ENCODE peak calls at places on chromosomes 4 and X, in six cellular contexts. One of them, this sample, is unnamed.

GRCh38 chrX:41276661-41277506 is 57.1 kb upstream of the DDX3X start:
- DNase-seq in fibroblast of the aortic adventitia: no peak
- DNase-seq in right atrium auricular region: no peak
- DNase-seq in ovary: no peak
- DNase-seq in left lung: no peak
- DNase-seq in mucosa of descending colon: peak; percentile 2
- DNase-seq in this sample: peak; percentile 17

GRCh38 chrX:101764538-101764937 is 104.9 kb upstream of the ARMCX2 start:
- DNase-seq in fibroblast of the aortic adventitia: no peak
- DNase-seq in right atrium auricular region: no peak
- DNase-seq in ovary: no peak
- DNase-seq in left lung: no peak
- DNase-seq in mucosa of descending colon: no peak
- DNase-seq in this sample: no peak

GRCh38 chr4:129140521-129140920 is 44.6 kb downstream of the C4orf33 start:
- DNase-seq in fibroblast of the aortic adventitia: peak; percentile 2
- DNase-seq in right atrium auricular region: no peak
- DNase-seq in ovary: no peak
- DNase-seq in left lung: no peak
- DNase-seq in mucosa of descending colon: no peak
- DNase-seq in this sample: no peak

GRCh38 chrX:104641176-104641575 is 75.2 kb downstream of the IL1RAPL2 start:
- DNase-seq in fibroblast of the aortic adventitia: no peak
- DNase-seq in right atrium auricular region: no peak
- DNase-seq in ovary: no peak
- DNase-seq in left lung: no peak
- DNase-seq in mucosa of descending colon: no peak
- DNase-seq in this sample: no peak

GRCh38 chr4:111930658-111931057 is 214.6 kb upstream of the FAM241A start:
- DNase-seq in fibroblast of the aortic adventitia: no peak
- DNase-seq in right atrium auricular region: no peak
- DNase-seq in ovary: no peak
- DNase-seq in left lung: no peak
- DNase-seq in mucosa of descending colon: no peak
- DNase-seq in this sample: no peak

GRCh38 chrX:113929004-113929403 is 654.9 kb upstream of the HTR2C start:
- DNase-seq in fibroblast of the aortic adventitia: peak; percentile 42
- DNase-seq in right atrium auricular region: no peak
- DNase-seq in ovary: no peak
- DNase-seq in left lung: no peak
- DNase-seq in mucosa of descending colon: peak; percentile 47
- DNase-seq in this sample: peak; percentile 54

GRCh38 chr4:6327220-6327917 is 57.7 kb downstream of the WFS1 start:
- DNase-seq in fibroblast of the aortic adventitia: peak; percentile 68
- DNase-seq in right atrium auricular region: peak; percentile 84
- DNase-seq in ovary: peak; percentile 90
- DNase-seq in left lung: peak; percentile 78
- DNase-seq in mucosa of descending colon: peak; percentile 80
- DNase-seq in this sample: peak; percentile 92

GRCh38 chr4:184534511-184535391 is 60.4 kb upstream of the IRF2 start:
- DNase-seq in fibroblast of the aortic adventitia: peak; percentile 84
- DNase-seq in right atrium auricular region: no peak
- DNase-seq in ovary: no peak
- DNase-seq in left lung: no peak
- DNase-seq in mucosa of descending colon: no peak
- DNase-seq in this sample: no peak

GRCh38 chr4:86980230-86980629 is 45.4 kb downstream of the AFF1 start:
- DNase-seq in fibroblast of the aortic adventitia: no peak
- DNase-seq in right atrium auricular region: no peak
- DNase-seq in ovary: no peak
- DNase-seq in left lung: no peak
- DNase-seq in mucosa of descending colon: no peak
- DNase-seq in this sample: no peak

GRCh38 chr4:24273148-24273547 is 311.2 kb downstream of the DHX15 start:
- DNase-seq in fibroblast of the aortic adventitia: no peak
- DNase-seq in right atrium auricular region: no peak
- DNase-seq in ovary: no peak
- DNase-seq in left lung: no peak
- DNase-seq in mucosa of descending colon: no peak
- DNase-seq in this sample: no peak

GRCh38 chr4:56655209-56655626 is 25.9 kb downstream of the HOPX start:
- DNase-seq in fibroblast of the aortic adventitia: no peak
- DNase-seq in right atrium auricular region: no peak
- DNase-seq in ovary: peak; percentile 42
- DNase-seq in left lung: no peak
- DNase-seq in mucosa of descending colon: peak; percentile 25
- DNase-seq in this sample: peak; percentile 73

GRCh38 chrX:45502396-45502795 is 301.7 kb upstream of the DIPK2B start:
- DNase-seq in fibroblast of the aortic adventitia: no peak
- DNase-seq in right atrium auricular region: no peak
- DNase-seq in ovary: no peak
- DNase-seq in left lung: no peak
- DNase-seq in mucosa of descending colon: no peak
- DNase-seq in this sample: no peak

GRCh38 chrX:70908541-70908940 is at the start of gene TEX11:
- DNase-seq in fibroblast of the aortic adventitia: no peak
- DNase-seq in right atrium auricular region: no peak
- DNase-seq in ovary: no peak
- DNase-seq in left lung: no peak
- DNase-seq in mucosa of descending colon: no peak
- DNase-seq in this sample: no peak

GRCh38 chr4:71110499-71110898 is 117.0 kb downstream of the DCK start:
- DNase-seq in fibroblast of the aortic adventitia: no peak
- DNase-seq in right atrium auricular region: no peak
- DNase-seq in ovary: no peak
- DNase-seq in left lung: no peak
- DNase-seq in mucosa of descending colon: no peak
- DNase-seq in this sample: no peak

GRCh38 chrX:45781901-45782553 is 581.4 kb upstream of the DIPK2B start:
- DNase-seq in fibroblast of the aortic adventitia: peak; percentile 80
- DNase-seq in right atrium auricular region: no peak
- DNase-seq in ovary: no peak
- DNase-seq in left lung: no peak
- DNase-seq in mucosa of descending colon: no peak
- DNase-seq in this sample: no peak

GRCh38 chrX:40550069-40550468 is 30.7 kb upstream of the ATP6AP2 start:
- DNase-seq in fibroblast of the aortic adventitia: no peak
- DNase-seq in right atrium auricular region: no peak
- DNase-seq in ovary: peak; percentile 36
- DNase-seq in left lung: no peak
- DNase-seq in mucosa of descending colon: no peak
- DNase-seq in this sample: no peak

GRCh38 chr4:83569429-83569828 is 33.5 kb downstream of the GPAT3 start:
- DNase-seq in fibroblast of the aortic adventitia: no peak
- DNase-seq in right atrium auricular region: no peak
- DNase-seq in ovary: no peak
- DNase-seq in left lung: no peak
- DNase-seq in mucosa of descending colon: no peak
- DNase-seq in this sample: no peak

GRCh38 chrX:13059269-13059668 is 14.8 kb upstream of the FAM9C start:
- DNase-seq in fibroblast of the aortic adventitia: no peak
- DNase-seq in right atrium auricular region: no peak
- DNase-seq in ovary: no peak
- DNase-seq in left lung: no peak
- DNase-seq in mucosa of descending colon: no peak
- DNase-seq in this sample: no peak

GRCh38 chrX:39249999-39250398 is 448.7 kb downstream of the MID1IP1 start:
- DNase-seq in fibroblast of the aortic adventitia: no peak
- DNase-seq in right atrium auricular region: no peak
- DNase-seq in ovary: no peak
- DNase-seq in left lung: no peak
- DNase-seq in mucosa of descending colon: no peak
- DNase-seq in this sample: no peak

GRCh38 chrX:18119856-18120255 is 100.8 kb downstream of the BEND2 start:
- DNase-seq in fibroblast of the aortic adventitia: no peak
- DNase-seq in right atrium auricular region: no peak
- DNase-seq in ovary: no peak
- DNase-seq in left lung: no peak
- DNase-seq in mucosa of descending colon: peak; percentile 1
- DNase-seq in this sample: no peak

GRCh38 chr4:180449395-180449956 is 1793.7 kb upstream of the TENM3 start:
- DNase-seq in fibroblast of the aortic adventitia: no peak
- DNase-seq in right atrium auricular region: no peak
- DNase-seq in ovary: no peak
- DNase-seq in left lung: no peak
- DNase-seq in mucosa of descending colon: no peak
- DNase-seq in this sample: peak; percentile 51

DNA sequence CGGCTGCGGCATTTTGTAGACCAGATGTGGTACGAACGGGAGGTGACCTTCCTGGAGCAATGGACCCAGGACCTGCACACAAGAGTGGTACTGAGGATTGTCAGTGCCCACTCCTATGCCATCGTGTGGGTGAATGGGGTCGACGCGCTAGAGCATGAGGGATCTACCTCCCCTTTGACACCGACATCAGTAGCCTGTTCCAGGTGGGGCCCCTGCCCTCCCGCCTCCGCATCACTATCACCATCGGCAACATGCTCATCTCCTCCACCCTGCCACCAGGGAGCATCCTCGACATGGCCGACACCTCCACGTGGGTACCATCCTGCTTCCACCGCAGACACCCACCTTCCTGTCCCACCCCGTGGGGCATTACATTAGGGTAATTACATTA is 46.2 kb downstream of the SMARCA5 start:
- DNase-seq in fibroblast of the aortic adventitia: no peak
- DNase-seq in right atrium auricular region: no peak
- DNase-seq in ovary: no peak
- DNase-seq in left lung: no peak
- DNase-seq in mucosa of descending colon: no peak
- DNase-seq in this sample: no peak
- TF ChIP-seq CTCF in fibroblast of the aortic adventitia: no peak
- TF ChIP-seq CTCF in right atrium auricular region: no peak
- TF ChIP-seq CTCF in ovary: no peak
- TF ChIP-seq CTCF in left lung: no peak
- TF ChIP-seq CTCF in mucosa of descending colon: no peak
- TF ChIP-seq CTCF in this sample: no peak

GRCh38 chr4:137610960-137611359 is 78.7 kb upstream of the PCDH18 start:
- DNase-seq in fibroblast of the aortic adventitia: peak; percentile 23
- DNase-seq in right atrium auricular region: no peak
- DNase-seq in ovary: no peak
- DNase-seq in left lung: no peak
- DNase-seq in mucosa of descending colon: no peak
- DNase-seq in this sample: peak; percentile 13
- TF ChIP-seq CTCF in fibroblast of the aortic adventitia: peak; percentile 63
- TF ChIP-seq CTCF in right atrium auricular region: peak; percentile 34
- TF ChIP-seq CTCF in ovary: no peak
- TF ChIP-seq CTCF in left lung: peak; percentile 16
- TF ChIP-seq CTCF in mucosa of descending colon: no peak
- TF ChIP-seq CTCF in this sample: peak; percentile 46

DNA sequence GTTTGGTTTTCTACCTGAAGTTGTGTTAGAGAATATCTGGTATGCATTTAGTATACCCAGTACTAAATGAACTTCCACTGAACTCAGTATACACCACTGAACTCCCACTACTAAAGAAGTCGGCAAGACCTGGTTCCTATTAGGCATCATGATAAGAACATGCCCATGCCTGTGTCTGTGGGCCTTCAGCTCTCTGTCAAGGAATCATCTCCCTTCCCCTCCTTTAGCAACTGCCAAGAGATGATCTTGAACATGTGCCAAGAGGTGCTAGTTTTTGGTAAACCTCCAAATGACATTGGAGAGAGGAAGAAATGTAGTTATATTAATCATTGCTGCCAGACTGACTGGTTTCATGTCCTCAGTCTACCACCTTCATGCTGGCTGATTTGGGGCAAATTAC is 113.2 kb downstream of the ATP10D start:
- DNase-seq in fibroblast of the aortic adventitia: no peak
- DNase-seq in right atrium auricular region: no peak
- DNase-seq in ovary: no peak
- DNase-seq in left lung: no peak
- DNase-seq in mucosa of descending colon: no peak
- DNase-seq in this sample: no peak
- TF ChIP-seq CTCF in fibroblast of the aortic adventitia: no peak
- TF ChIP-seq CTCF in right atrium auricular region: no peak
- TF ChIP-seq CTCF in ovary: no peak
- TF ChIP-seq CTCF in left lung: no peak
- TF ChIP-seq CTCF in mucosa of descending colon: no peak
- TF ChIP-seq CTCF in this sample: no peak

GRCh38 chrX:140733766-140734342 is 24.3 kb downstream of the LINC00632 start:
- DNase-seq in fibroblast of the aortic adventitia: peak; percentile 63
- DNase-seq in right atrium auricular region: no peak
- DNase-seq in ovary: no peak
- DNase-seq in left lung: no peak
- DNase-seq in mucosa of descending colon: peak; percentile 1
- DNase-seq in this sample: peak; percentile 38
- TF ChIP-seq CTCF in fibroblast of the aortic adventitia: peak; percentile 94
- TF ChIP-seq CTCF in right atrium auricular region: peak; percentile 82
- TF ChIP-seq CTCF in ovary: no peak
- TF ChIP-seq CTCF in left lung: peak; percentile 61
- TF ChIP-seq CTCF in mucosa of descending colon: peak; percentile 14
- TF ChIP-seq CTCF in this sample: peak; percentile 78